ENCODE peak calls at places on chromosomes 1 and 21, in six cellular contexts. R is activated CD8-positive, alpha-beta memory T cell treated with anti-CD3 and anti-CD28 coated beads for 48 hours; W is activated effector memory CD4-positive, alpha-beta T cell treated with anti-CD3 and anti-CD28 coated beads, Interleukin-2, amount 50 U/mL, for 16 hours; L is AG04450; J is right cardiac atrium; O is hepatic stellate cell. Z is an unnamed sample.

GRCh38 chr1:81186271-81186670 is 614.5 kb upstream of the ADGRL2 start:
- DNase-seq in R (no peak), W (no peak), L (no peak), J (no peak), O (no peak), Z (no peak)

GRCh38 chr1:197319631-197320030 is 51.6 kb downstream of the CRB1 start:
- DNase-seq in R (no peak), W (no peak), L (no peak), J (no peak), O (no peak), Z (no peak)

GRCh38 chr1:94284481-94284880 is 47.1 kb upstream of the ARHGAP29 start:
- DNase-seq in R (no peak), W (no peak), L (no peak), J (no peak), O (no peak), Z (no peak)

GRCh38 chr1:159068877-159069276 is 7.7 kb downstream of the AIM2 start:
- DNase-seq in R (no peak), W (no peak), L (peak; percentile 15), J (no peak), O (no peak), Z (no peak)

GRCh38 chr1:209675567-209676154 is 449 bp downstream of the G0S2 start:
- DNase-seq in R (no peak), W (no peak), L (no peak), J (peak; percentile 79), O (peak; percentile 30), Z (peak; percentile 36)

GRCh38 chr1:39902121-39902807 is 547 bp upstream of the MYCL start:
- DNase-seq in R (peak; percentile 21), W (peak; percentile 90), L (no peak), J (peak; percentile 82), O (no peak), Z (peak; percentile 83)

GRCh38 chr21:45002381-45003204 is 62.8 kb downstream of the SLX9 start:
- DNase-seq in R (no peak), W (no peak), L (no peak), J (peak; percentile 63), O (no peak), Z (no peak)

GRCh38 chr1:209756608-209757445 is 974 bp downstream of the TRAF3IP3 start:
- DNase-seq in R (no peak), W (peak; percentile 78), L (no peak), J (peak; percentile 65), O (no peak), Z (peak; percentile 47)

GRCh38 chr1:10537082-10537766 is 62.5 kb downstream of the PEX14 start:
- DNase-seq in R (no peak), W (no peak), L (no peak), J (no peak), O (no peak), Z (no peak)

GRCh38 chr1:41387667-41388091 is 26.4 kb downstream of the FOXO6 start:
- DNase-seq in R (no peak), W (no peak), L (peak; percentile 3), J (peak; percentile 96), O (peak; percentile 72), Z (no peak)

GRCh38 chr21:46060596-46061061 is 37.3 kb upstream of the COL6A2 start:
- DNase-seq in R (no peak), W (peak; percentile 65), L (peak; percentile 94), J (peak; percentile 88), O (peak; percentile 96), Z (no peak)

GRCh38 chr1:228149341-228150020 is at the start of gene GJC2:
- DNase-seq in R (no peak), W (peak; percentile 57), L (no peak), J (peak; percentile 88), O (peak; percentile 71), Z (peak; percentile 33)

GRCh38 chr21:43667191-43667904 is 8.0 kb downstream of the RRP1B start:
- DNase-seq in R (no peak), W (no peak), L (no peak), J (no peak), O (no peak), Z (no peak)

GRCh38 chr1:244674446-244674845 is 21.5 kb downstream of the DESI2 start:
- DNase-seq in R (no peak), W (no peak), L (no peak), J (no peak), O (no peak), Z (no peak)

GRCh38 chr1:111131693-111132092 is 8.2 kb downstream of the DRAM2 start:
- DNase-seq in R (no peak), W (no peak), L (no peak), J (no peak), O (no peak), Z (no peak)

GRCh38 chr1:190175320-190175719 is 302.3 kb downstream of the BRINP3 start:
- DNase-seq in R (no peak), W (no peak), L (peak; percentile 52), J (no peak), O (no peak), Z (no peak)

GRCh38 chr1:206912445-206913095 is 9.2 kb downstream of the FCMR start:
- DNase-seq in R (no peak), W (peak; percentile 82), L (peak; percentile 55), J (peak; percentile 60), O (peak; percentile 81), Z (peak; percentile 74)

GRCh38 chr1:24098102-24098501 is 13.8 kb downstream of the MYOM3 start:
- DNase-seq in R (no peak), W (no peak), L (no peak), J (no peak), O (no peak), Z (no peak)

GRCh38 chr1:168112673-168113305 is 23.9 kb downstream of the GPR161 start:
- DNase-seq in R (no peak), W (peak; percentile 76), L (peak; percentile 36), J (peak; percentile 64), O (peak; percentile 50), Z (peak; percentile 56)

GRCh38 chr1:242011879-242012674 is 13.2 kb upstream of the MAP1LC3C start:
- DNase-seq in R (no peak), W (no peak), L (no peak), J (no peak), O (no peak), Z (no peak)

GRCh38 chr1:11057477-11057876 is 2.3 kb downstream of the SRM start:
- DNase-seq in R (no peak), W (no peak), L (no peak), J (no peak), O (no peak), Z (no peak)

GRCh38 chr1:910881-911721 is 12.6 kb upstream of the SAMD11 start:
- DNase-seq in R (no peak), W (peak; percentile 53), L (no peak), J (peak; percentile 61), O (no peak), Z (no peak)

GRCh38 chr1:48405940-48406339 is 66.1 kb downstream of the SPATA6 start:
- DNase-seq in R (no peak), W (no peak), L (no peak), J (no peak), O (no peak), Z (no peak)